ENCODE peak calls at places on chromosomes 12 and 14, in nine cellular contexts. J, H, K, A, T, W, U, Y and O are unnamed samples.

GRCh38 chr12:57803317-57803893 is 15.1 kb downstream of the AVIL start:
- DNase-seq in J (peak; percentile 28), H (no peak), K (peak; percentile 19), A (peak; percentile 31), T (peak; percentile 32), W (peak; percentile 69), U (peak; percentile 53), Y (peak; percentile 6), O (peak; percentile 77)

GRCh38 chr12:5827591-5827990 is 117.5 kb downstream of the ANO2 start:
- DNase-seq in J (no peak), H (no peak), K (no peak), A (no peak), T (no peak), W (no peak), U (no peak), Y (no peak), O (no peak)

GRCh38 chr14:105974902-105975301 is 448.5 kb downstream of the TMEM121 start:
- DNase-seq in J (no peak), H (no peak), K (peak; percentile 78), A (peak; percentile 95), T (peak; percentile 71), W (no peak), U (peak; percentile 12), Y (peak; percentile 40), O (no peak)

GRCh38 chr12:51819851-51820720 is 28.4 kb downstream of the FIGNL2 start:
- DNase-seq in J (no peak), H (peak; percentile 41), K (no peak), A (no peak), T (no peak), W (peak; percentile 69), U (peak; percentile 77), Y (no peak), O (peak; percentile 31)

GRCh38 chr12:120536064-120536791 is 2.1 kb downstream of the RNF10 start:
- DNase-seq in J (no peak), H (no peak), K (peak; percentile 21), A (peak; percentile 46), T (peak; percentile 26), W (no peak), U (no peak), Y (no peak), O (no peak)

GRCh38 chr12:124392271-124392990 is 97.5 kb downstream of the RFLNA start:
- DNase-seq in J (no peak), H (no peak), K (peak; percentile 32), A (peak; percentile 51), T (no peak), W (peak; percentile 67), U (peak; percentile 92), Y (no peak), O (peak; percentile 54)

GRCh38 chr12:39354955-39355354 is 88.0 kb downstream of the KIF21A start:
- DNase-seq in J (no peak), H (no peak), K (no peak), A (no peak), T (no peak), W (no peak), U (no peak), Y (no peak), O (no peak)

GRCh38 chr14:52801014-52801708 is 9.8 kb upstream of the GNPNAT1 start:
- DNase-seq in J (no peak), H (no peak), K (no peak), A (no peak), T (no peak), W (peak; percentile 53), U (peak; percentile 43), Y (no peak), O (peak; percentile 70)

GRCh38 chr12:13173537-13173936 is 23.0 kb upstream of the EMP1 start:
- DNase-seq in J (peak; percentile 55), H (peak; percentile 55), K (peak; percentile 19), A (peak; percentile 55), T (no peak), W (peak; percentile 71), U (no peak), Y (no peak), O (peak; percentile 83)

GRCh38 chr12:109082751-109083150 is 10.5 kb downstream of the ALKBH2 start:
- DNase-seq in J (no peak), H (no peak), K (no peak), A (no peak), T (no peak), W (no peak), U (no peak), Y (no peak), O (no peak)

GRCh38 chr12:57850924-57851323 is 4.4 kb upstream of the CTDSP2 start:
- DNase-seq in J (no peak), H (no peak), K (no peak), A (peak; percentile 38), T (no peak), W (no peak), U (no peak), Y (no peak), O (no peak)

GRCh38 chr12:45789025-45789424 is 59.5 kb downstream of the ARID2 start:
- DNase-seq in J (no peak), H (no peak), K (no peak), A (no peak), T (no peak), W (no peak), U (peak; percentile 29), Y (no peak), O (peak; percentile 67)

GRCh38 chr14:68789002-68789797 is 3.7 kb downstream of the ZFP36L1 start:
- DNase-seq in J (peak; percentile 89), H (peak; percentile 87), K (peak; percentile 87), A (peak; percentile 94), T (peak; percentile 91), W (peak; percentile 59), U (peak; percentile 89), Y (peak; percentile 72), O (peak; percentile 52)

GRCh38 chr14:51816031-51816430 is 44.4 kb upstream of the GNG2 start:
- DNase-seq in J (no peak), H (no peak), K (no peak), A (no peak), T (no peak), W (no peak), U (no peak), Y (no peak), O (no peak)

GRCh38 chr12:116539905-116540482 is 19.2 kb upstream of the MAP1LC3B2 start:
- DNase-seq in J (no peak), H (peak; percentile 33), K (no peak), A (no peak), T (no peak), W (no peak), U (no peak), Y (no peak), O (peak; percentile 44)

GRCh38 chr12:53530920-53531319 is 23.6 kb upstream of the NPFF start:
- DNase-seq in J (no peak), H (no peak), K (no peak), A (no peak), T (no peak), W (peak; percentile 36), U (no peak), Y (no peak), O (peak; percentile 40)

GRCh38 chr12:12720637-12721250 is 3.6 kb downstream of the CDKN1B start:
- DNase-seq in J (no peak), H (no peak), K (no peak), A (no peak), T (no peak), W (no peak), U (peak; percentile 62), Y (no peak), O (no peak)

GRCh38 chr12:11798856-11799530 is 149.5 kb downstream of the ETV6 start:
- DNase-seq in J (no peak), H (no peak), K (no peak), A (no peak), T (no peak), W (no peak), U (no peak), Y (no peak), O (peak; percentile 61)

GRCh38 chr14:32761381-32761968 is 177.2 kb upstream of the NPAS3 start:
- DNase-seq in J (no peak), H (no peak), K (no peak), A (no peak), T (no peak), W (peak; percentile 6), U (no peak), Y (no peak), O (peak; percentile 41)

GRCh38 chr12:47652491-47653234 is 53.2 kb downstream of the RPAP3 start:
- DNase-seq in J (no peak), H (peak; percentile 13), K (no peak), A (no peak), T (no peak), W (no peak), U (peak; percentile 12), Y (no peak), O (no peak)

GRCh38 chr14:93532550-93532949 is 101.8 kb downstream of the UNC79 start:
- DNase-seq in J (no peak), H (no peak), K (no peak), A (no peak), T (no peak), W (no peak), U (no peak), Y (no peak), O (no peak)

GRCh38 chr12:94563261-94563660 is 87.1 kb downstream of the TMCC3 start:
- DNase-seq in J (no peak), H (no peak), K (no peak), A (no peak), T (no peak), W (no peak), U (no peak), Y (no peak), O (no peak)

GRCh38 chr12:115155665-115156645 is 472.0 kb upstream of the TBX3 start:
- DNase-seq in J (no peak), H (no peak), K (no peak), A (no peak), T (no peak), W (peak; percentile 47), U (peak; percentile 50), Y (no peak), O (peak; percentile 88)

GRCh38 chr12:61879229-61879628 is 381.0 kb upstream of the USP15 start:
- DNase-seq in J (no peak), H (no peak), K (no peak), A (no peak), T (no peak), W (no peak), U (no peak), Y (no peak), O (no peak)

GRCh38 chr12:18492372-18493025 is 231.2 kb downstream of the PIK3C2G start:
- DNase-seq in J (no peak), H (no peak), K (no peak), A (no peak), T (no peak), W (no peak), U (no peak), Y (no peak), O (peak; percentile 5)

GRCh38 chr14:61695695-61696527 is 598 bp downstream of the HIF1A start:
- DNase-seq in J (peak; percentile 58), H (peak; percentile 59), K (peak; percentile 62), A (peak; percentile 71), T (peak; percentile 42), W (peak; percentile 34), U (peak; percentile 71), Y (peak; percentile 13), O (peak; percentile 29)

GRCh38 chr12:107306141-107306670 is 212.9 kb upstream of the CRY1 start:
- DNase-seq in J (no peak), H (no peak), K (no peak), A (no peak), T (no peak), W (no peak), U (no peak), Y (no peak), O (no peak)

GRCh38 chr12:125070117-125070516 is 4.9 kb downstream of the AACS start:
- DNase-seq in J (no peak), H (no peak), K (no peak), A (no peak), T (no peak), W (no peak), U (peak; percentile 31), Y (no peak), O (no peak)

GRCh38 chr14:77376380-77376770 is 519 bp downstream of the TMED8 start:
- DNase-seq in J (peak; percentile 26), H (peak; percentile 11), K (no peak), A (peak; percentile 58), T (no peak), W (no peak), U (peak; percentile 15), Y (no peak), O (peak; percentile 36)

GRCh38 chr12:55624056-55624455 is 12.6 kb upstream of the OR10P1 start:
- DNase-seq in J (no peak), H (no peak), K (peak; percentile 55), A (peak; percentile 36), T (no peak), W (no peak), U (no peak), Y (no peak), O (no peak)

GRCh38 chr14:22737052-22737451 is 29.4 kb upstream of the OXA1L start:
- DNase-seq in J (no peak), H (no peak), K (peak; percentile 53), A (peak; percentile 69), T (no peak), W (peak; percentile 8), U (no peak), Y (no peak), O (no peak)